ENCODE peak calls at places on chromosomes 5 and 9, in six cellular contexts. U is tibial artery, Q is ovary, O is omental fat pad, G is WERI-Rb-1, L is dorsolateral prefrontal cortex. M is an unnamed sample.

GRCh38 chr5:125659316-125660071 is 763.7 kb upstream of the GRAMD2B start:
- DNase-seq in G (no peak), O (no peak), U (no peak), L (no peak), Q (no peak), M (no peak)

GRCh38 chr5:138601444-138601843 is 26.2 kb upstream of the HSPA9 start:
- DNase-seq in U (no peak), L (no peak), O (no peak), Q (no peak), G (no peak), M (no peak)

GRCh38 chr5:54470677-54471076 is 15.2 kb downstream of the HSPB3 start:
- DNase-seq in G (no peak), Q (peak), U (no peak), L (no peak), O (no peak), M (no peak)

GRCh38 chr5:91307023-91307422 is 76.1 kb downstream of the ARRDC3 start:
- DNase-seq in O (no peak), Q (peak), U (peak), G (no peak), L (no peak), M (no peak)

GRCh38 chr5:151470440-151470839 is 23.0 kb downstream of the SLC36A1 start:
- DNase-seq in Q (no peak), U (no peak), L (no peak), G (no peak), O (no peak), M (no peak)

GRCh38 chr9:105447814-105448812 is at the start of gene FSD1L:
- DNase-seq in O (peak), L (peak), G (peak), Q (peak), U (peak), M (peak)

GRCh38 chr9:93064392-93065124 is 6.1 kb downstream of the SUSD3 start:
- DNase-seq in G (peak), U (no peak), Q (no peak), L (no peak), O (no peak), M (no peak)

GRCh38 chr9:128724744-128725211 is 851 bp upstream of the ZDHHC12 start:
- DNase-seq in G (peak), U (peak), Q (peak), O (no peak), L (peak), M (peak)

GRCh38 chr5:13601152-13601551 is 343.3 kb downstream of the DNAH5 start:
- DNase-seq in Q (no peak), U (no peak), O (no peak), G (no peak), L (no peak), M (no peak)

GRCh38 chr5:134592141-134592746 is 40.4 kb downstream of the SAR1B start:
- DNase-seq in G (no peak), Q (no peak), U (no peak), L (no peak), O (no peak), M (no peak)

GRCh38 chr9:36862206-36863145 is 171.6 kb downstream of the PAX5 start:
- DNase-seq in L (no peak), Q (no peak), O (no peak), U (no peak), G (peak), M (peak)

DNA sequence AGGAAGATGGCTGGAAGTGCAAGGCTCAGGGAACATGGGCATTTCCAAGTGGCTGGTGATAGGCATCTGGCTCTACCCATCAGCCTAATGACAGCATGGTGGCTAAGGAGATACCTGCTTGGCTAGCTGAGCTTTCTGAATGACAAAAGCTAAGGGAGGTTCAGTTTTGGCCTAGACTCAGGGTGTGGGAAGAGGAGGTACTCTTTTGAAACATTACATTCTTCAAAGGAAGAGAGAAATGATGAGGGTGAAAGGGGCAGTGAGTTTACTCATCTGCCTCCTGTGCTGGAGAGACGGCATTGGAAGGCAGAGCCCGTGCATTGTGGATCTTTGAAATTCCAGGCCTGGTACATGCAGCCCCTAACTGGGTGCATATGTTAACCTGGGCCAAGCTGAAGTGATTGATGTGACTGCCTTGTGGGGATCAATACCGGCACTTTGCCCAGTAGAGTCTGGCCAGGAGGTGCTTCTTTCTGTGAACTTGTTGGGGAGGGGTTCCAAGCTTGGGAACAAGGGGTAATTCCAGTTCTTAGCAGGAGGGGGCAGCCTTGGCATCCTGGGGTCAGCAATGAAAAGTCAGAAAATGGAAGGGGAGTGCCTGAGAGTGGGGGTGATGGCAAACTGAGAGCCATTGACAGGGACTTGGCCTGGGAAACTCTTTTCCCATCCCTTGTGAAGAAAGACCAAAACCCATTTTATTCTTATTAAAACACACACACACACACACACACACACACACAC is 108.6 kb downstream of the ACER2 start:
- DNase-seq in L (no peak), U (no peak), G (peak), O (no peak), Q (no peak), M (peak)
- TF ChIP-seq CTCF in L (no peak), U (no peak), G (peak), O (no peak), Q (no peak), M (peak)

GRCh38 chr5:983238-983524 is 25.4 kb upstream of the NKD2 start:
- DNase-seq in Q (no peak), G (no peak), O (no peak), U (no peak), L (no peak), M (no peak)

GRCh38 chr5:983568-983967 is 25.0 kb upstream of the NKD2 start:
- DNase-seq in G (no peak), L (no peak), Q (no peak), O (no peak), U (no peak), M (no peak)

GRCh38 chr5:980941-981340 is 27.7 kb upstream of the NKD2 start:
- DNase-seq in L (no peak), Q (no peak), O (no peak), U (no peak), G (no peak), M (no peak)

GRCh38 chr5:981466-981865 is 27.1 kb upstream of the NKD2 start:
- DNase-seq in G (no peak), Q (no peak), L (no peak), O (no peak), U (no peak), M (no peak)

DNA sequence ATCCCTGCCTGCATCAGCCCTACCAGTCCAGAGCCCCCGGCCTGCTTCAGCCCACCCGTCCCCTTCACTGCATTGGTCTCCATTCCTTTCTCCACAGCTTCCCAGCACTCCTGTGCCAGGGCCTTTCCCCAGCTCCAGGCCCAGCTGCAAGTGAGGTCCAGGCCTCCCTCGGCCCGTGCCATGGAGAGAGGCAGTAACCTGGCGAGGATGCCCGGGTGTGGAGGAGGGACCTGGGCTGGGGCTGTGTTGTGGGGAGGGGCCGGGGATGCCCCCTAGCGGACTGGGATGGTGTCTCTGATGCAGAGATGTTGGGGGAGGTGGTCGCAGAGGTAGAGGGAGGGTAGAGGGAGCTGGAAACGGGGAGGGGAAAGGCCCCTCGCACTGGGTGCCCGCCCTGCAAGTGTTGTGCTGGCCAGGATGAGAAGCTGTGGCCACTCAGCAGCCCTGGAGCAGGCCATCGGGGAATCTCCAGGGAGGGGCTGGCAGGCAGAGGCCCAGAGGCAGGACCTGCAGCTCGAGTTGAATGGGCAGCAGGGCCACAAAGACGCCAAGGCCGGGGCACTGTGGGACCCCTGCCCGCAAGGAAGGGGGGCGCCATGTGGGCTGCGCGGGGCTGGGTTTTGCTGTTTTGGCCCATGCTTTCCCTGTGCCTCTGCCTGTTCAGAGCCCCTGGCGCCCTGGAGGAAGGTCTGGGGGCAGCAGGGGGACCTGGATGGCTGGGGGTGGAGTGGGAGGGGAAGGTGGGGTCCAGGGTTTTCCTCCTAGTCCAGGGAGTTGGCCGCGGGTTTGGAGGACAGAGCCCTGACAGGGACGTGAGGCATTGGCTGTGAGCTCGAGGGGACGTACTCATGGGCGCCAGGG is 26.0 kb upstream of the NKD2 start:
- DNase-seq in U (no peak), L (peak), O (no peak), G (peak), Q (no peak), M (peak)
- TF ChIP-seq CTCF in U (no peak), L (no peak), O (no peak), G (peak), Q (no peak), M (peak)

GRCh38 chr9:116270559-116270958 is 117.0 kb downstream of the PAPPA start:
- DNase-seq in U (no peak), G (no peak), L (no peak), Q (no peak), O (no peak), M (no peak)

GRCh38 chr9:116269250-116269649 is 115.7 kb downstream of the PAPPA start:
- DNase-seq in O (no peak), L (no peak), U (no peak), G (no peak), Q (no peak), M (no peak)

GRCh38 chr9:116271307-116271706 is 117.7 kb downstream of the PAPPA start:
- DNase-seq in O (no peak), G (no peak), Q (no peak), L (no peak), U (no peak), M (no peak)

GRCh38 chr9:116264361-116264760 is 110.8 kb downstream of the PAPPA start:
- DNase-seq in G (no peak), U (no peak), O (no peak), L (no peak), Q (no peak), M (no peak)

GRCh38 chr9:116267021-116267420 is 113.4 kb downstream of the PAPPA start:
- DNase-seq in U (no peak), Q (no peak), G (no peak), O (no peak), L (no peak), M (no peak)
- TF ChIP-seq CTCF in U (no peak), Q (no peak), G (no peak), O (no peak), L (no peak), M (no peak)

GRCh38 chr9:14250779-14251145 is 63.2 kb downstream of the NFIB start:
- DNase-seq in Q (no peak), U (no peak), G (no peak), O (no peak), L (no peak), M (no peak)
- TF ChIP-seq CTCF in Q (no peak), U (no peak), G (no peak), O (no peak), L (no peak), M (no peak)

GRCh38 chr5:37495210-37495609 is 116.1 kb downstream of the WDR70 start:
- DNase-seq in Q (no peak), L (no peak), O (no peak), G (no peak), U (no peak), M (no peak)
- TF ChIP-seq CTCF in Q (no peak), L (no peak), O (no peak), G (no peak), U (no peak), M (no peak)